ENCODE peak calls at places on chromosomes 2 and 18, in nine cellular contexts. Q is epithelial cell of esophagus, E is suprapubic skin, U is cardiac muscle cell, B is PC-3, W is heart right ventricle, V is A549, H is spleen, K is uterus. Z is an unnamed sample.

GRCh38 chr2:134836986-134837385 is 1.4 kb upstream of the ACMSD start:
- DNase-seq in Q (peak; percentile 91), E (no peak), U (no peak), B (peak; percentile 97), W (no peak), V (no peak), H (no peak), K (no peak), Z (no peak)

GRCh38 chr2:54665436-54665856 is 58.0 kb upstream of the EML6 start:
- DNase-seq in Q (peak; percentile 65), E (no peak), U (peak; percentile 69), B (peak; percentile 61), W (no peak), V (no peak), H (no peak), K (peak; percentile 51), Z (peak; percentile 60)

GRCh38 chr2:237692601-237693079 is 65.3 kb downstream of the LRRFIP1 start:
- DNase-seq in Q (peak; percentile 29), E (peak; percentile 84), U (peak; percentile 49), B (peak; percentile 25), W (no peak), V (no peak), H (peak; percentile 91), K (peak; percentile 69), Z (no peak)

GRCh38 chr2:109473616-109474318 is 140.0 kb downstream of the SEPTIN10 start:
- DNase-seq in Q (no peak), E (no peak), U (no peak), B (no peak), W (no peak), V (no peak), H (peak; percentile 51), K (no peak), Z (no peak)

GRCh38 chr2:62409442-62409841 is 96.6 kb downstream of the TMEM17 start:
- DNase-seq in Q (peak; percentile 52), E (no peak), U (no peak), B (peak; percentile 46), W (no peak), V (no peak), H (no peak), K (no peak), Z (no peak)

GRCh38 chr18:54802178-54802577 is 26.1 kb upstream of the RAB27B start:
- DNase-seq in Q (no peak), E (no peak), U (no peak), B (no peak), W (no peak), V (no peak), H (no peak), K (no peak), Z (no peak)

GRCh38 chr2:134261398-134262131 is 7.7 kb downstream of the MGAT5 start:
- DNase-seq in Q (no peak), E (no peak), U (no peak), B (no peak), W (no peak), V (no peak), H (no peak), K (no peak), Z (no peak)

GRCh38 chr2:219171231-219171651 is 1.4 kb upstream of the SLC23A3 start:
- DNase-seq in Q (peak; percentile 60), E (peak; percentile 84), U (peak; percentile 55), B (peak; percentile 75), W (peak; percentile 48), V (peak; percentile 61), H (no peak), K (peak; percentile 62), Z (no peak)

GRCh38 chr18:49520661-49521145 is 33.7 kb upstream of the C18orf32 start:
- DNase-seq in Q (peak; percentile 70), E (no peak), U (no peak), B (peak; percentile 41), W (no peak), V (no peak), H (no peak), K (no peak), Z (no peak)

GRCh38 chr2:169486487-169486886 is 7.2 kb downstream of the BBS5 start:
- DNase-seq in Q (no peak), E (no peak), U (no peak), B (no peak), W (no peak), V (no peak), H (no peak), K (no peak), Z (no peak)

GRCh38 chr2:46538393-46538792 is 59.0 kb downstream of the TMEM247 start:
- DNase-seq in Q (peak; percentile 46), E (no peak), U (no peak), B (no peak), W (no peak), V (no peak), H (no peak), K (peak; percentile 55), Z (no peak)

GRCh38 chr18:57915848-57916596 is 112.9 kb upstream of the ATP8B1 start:
- DNase-seq in Q (no peak), E (no peak), U (no peak), B (no peak), W (no peak), V (no peak), H (no peak), K (no peak), Z (no peak)

GRCh38 chr2:19745318-19746136 is 156.3 kb downstream of the TTC32 start:
- DNase-seq in Q (no peak), E (no peak), U (no peak), B (no peak), W (no peak), V (no peak), H (no peak), K (no peak), Z (no peak)

GRCh38 chr2:208249241-208249640 is 5.6 kb downstream of the IDH1 start:
- DNase-seq in Q (no peak), E (no peak), U (no peak), B (no peak), W (no peak), V (no peak), H (no peak), K (no peak), Z (no peak)

GRCh38 chr2:177828546-177828945 is 244.0 kb downstream of the PDE11A start:
- DNase-seq in Q (no peak), E (no peak), U (no peak), B (no peak), W (no peak), V (no peak), H (no peak), K (no peak), Z (no peak)

GRCh38 chr2:109064660-109065306 is 64.2 kb upstream of the SH3RF3 start:
- DNase-seq in Q (no peak), E (no peak), U (no peak), B (no peak), W (no peak), V (no peak), H (no peak), K (no peak), Z (no peak)

GRCh38 chr2:12177052-12177994 is 430.9 kb downstream of the LPIN1 start:
- DNase-seq in Q (peak; percentile 57), E (no peak), U (no peak), B (peak; percentile 88), W (peak; percentile 71), V (peak; percentile 9), H (no peak), K (peak; percentile 62), Z (no peak)

GRCh38 chr2:158321264-158321663 is 135.3 kb downstream of the CCDC148 start:
- DNase-seq in Q (peak; percentile 95), E (no peak), U (peak; percentile 22), B (peak; percentile 35), W (no peak), V (no peak), H (no peak), K (no peak), Z (no peak)

DNA sequence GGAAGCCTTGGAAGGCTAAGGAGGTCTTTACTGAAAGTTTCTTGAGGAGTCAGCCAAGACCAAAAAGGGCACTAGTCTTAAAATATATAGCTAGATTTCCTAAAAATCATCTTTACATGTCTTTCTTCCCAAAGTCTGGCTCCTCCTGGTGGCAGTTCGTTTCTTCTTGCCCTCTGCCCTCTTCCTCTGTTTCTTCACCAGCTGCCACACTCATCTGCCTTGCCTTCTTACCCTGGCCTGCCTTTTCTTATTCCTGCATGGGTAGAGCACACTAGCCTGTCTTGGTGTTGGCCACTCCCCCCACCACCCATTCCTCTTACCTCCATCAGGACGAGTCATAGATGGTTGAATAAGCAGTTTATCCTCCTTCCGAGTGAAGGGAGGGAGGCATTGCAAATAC is 129.8 kb downstream of the RAPGEF4 start:
- DNase-seq in Q (peak; percentile 58), E (no peak), U (no peak), B (peak; percentile 39), W (no peak), V (no peak), H (no peak), K (no peak), Z (no peak)
- TF ChIP-seq CTCF in Q (peak; percentile 37), E (no peak), U (peak; percentile 33), B (peak; percentile 64), W (no peak), V (peak; percentile 9), H (no peak), K (no peak), Z (no peak)

GRCh38 chr2:43212931-43213330 is 13.5 kb downstream of the ZFP36L2 start:
- DNase-seq in Q (no peak), E (peak; percentile 82), U (no peak), B (no peak), W (peak; percentile 60), V (no peak), H (peak; percentile 80), K (peak; percentile 48), Z (no peak)
- TF ChIP-seq CTCF in Q (no peak), E (no peak), U (no peak), B (no peak), W (no peak), V (no peak), H (no peak), K (no peak), Z (no peak)

GRCh38 chr2:74778381-74779371 is 55.3 kb upstream of the HK2 start:
- DNase-seq in Q (peak; percentile 36), E (no peak), U (peak; percentile 51), B (no peak), W (no peak), V (no peak), H (no peak), K (no peak), Z (no peak)
- TF ChIP-seq CTCF in Q (no peak), E (no peak), U (no peak), B (no peak), W (no peak), V (no peak), H (no peak), K (no peak), Z (no peak)

GRCh38 chr2:232447638-232448472 is 8.1 kb upstream of the ALPI start:
- DNase-seq in Q (no peak), E (no peak), U (no peak), B (no peak), W (no peak), V (no peak), H (no peak), K (no peak), Z (no peak)

GRCh38 chr2:232439758-232440135 is 16.2 kb upstream of the ALPI start:
- DNase-seq in Q (no peak), E (peak; percentile 41), U (no peak), B (no peak), W (no peak), V (no peak), H (peak; percentile 57), K (no peak), Z (no peak)

GRCh38 chr2:232441147-232441651 is 14.8 kb upstream of the ALPI start:
- DNase-seq in Q (no peak), E (peak; percentile 46), U (no peak), B (no peak), W (no peak), V (no peak), H (no peak), K (no peak), Z (no peak)

GRCh38 chr2:232447091-232447620 is 8.8 kb upstream of the ALPI start:
- DNase-seq in Q (no peak), E (no peak), U (no peak), B (no peak), W (no peak), V (no peak), H (no peak), K (no peak), Z (no peak)

GRCh38 chr2:232444409-232445148 is 11.4 kb upstream of the ALPI start:
- DNase-seq in Q (peak; percentile 82), E (no peak), U (peak; percentile 39), B (peak; percentile 80), W (no peak), V (peak; percentile 60), H (no peak), K (no peak), Z (no peak)
- TF ChIP-seq CTCF in Q (peak; percentile 84), E (no peak), U (peak; percentile 69), B (peak; percentile 72), W (peak; percentile 21), V (peak; percentile 62), H (peak; percentile 44), K (no peak), Z (peak; percentile 66)

Z was measured in osteocyte.